ENCODE peak calls at places on chromosomes 11 and 22, in eight cellular contexts. One of them, this sample, is unnamed.

GRCh38 chr11:132024587-132025295 is 654.3 kb downstream of the NTM start:
- DNase-seq in HepG2: no peak
- DNase-seq in K562: no peak
- DNase-seq in HCT116: no peak
- DNase-seq in GM12878: peak
- DNase-seq in SK-N-SH: no peak
- DNase-seq in A549: no peak
- DNase-seq in H1: no peak
- DNase-seq in this sample: no peak

GRCh38 chr11:68164437-68164836 is 43.2 kb upstream of the CHKA start:
- DNase-seq in HCT116: no peak
- DNase-seq in H1: no peak
- DNase-seq in HepG2: no peak
- DNase-seq in SK-N-SH: no peak
- DNase-seq in K562: no peak
- DNase-seq in GM12878: no peak
- DNase-seq in A549: no peak
- DNase-seq in this sample: no peak

GRCh38 chr11:46049325-46049860 is 71.9 kb downstream of the PHF21A start:
- DNase-seq in HCT116: no peak
- DNase-seq in HepG2: no peak
- DNase-seq in A549: no peak
- DNase-seq in GM12878: no peak
- DNase-seq in K562: no peak
- DNase-seq in SK-N-SH: no peak
- DNase-seq in H1: no peak
- DNase-seq in this sample: no peak

GRCh38 chr11:45362636-45363035 is 76.5 kb upstream of the SYT13 start:
- DNase-seq in GM12878: no peak
- DNase-seq in HepG2: no peak
- DNase-seq in SK-N-SH: no peak
- DNase-seq in K562: no peak
- DNase-seq in H1: no peak
- DNase-seq in HCT116: no peak
- DNase-seq in A549: no peak
- DNase-seq in this sample: no peak

GRCh38 chr11:69869311-69869939 is 50.2 kb upstream of the FGF3 start:
- DNase-seq in GM12878: no peak
- DNase-seq in SK-N-SH: peak
- DNase-seq in K562: no peak
- DNase-seq in HCT116: no peak
- DNase-seq in A549: no peak
- DNase-seq in HepG2: no peak
- DNase-seq in H1: no peak
- DNase-seq in this sample: no peak

GRCh38 chr11:72696866-72697428 is 22.7 kb upstream of the PDE2A start:
- DNase-seq in A549: no peak
- DNase-seq in HepG2: no peak
- DNase-seq in SK-N-SH: no peak
- DNase-seq in H1: no peak
- DNase-seq in K562: peak
- DNase-seq in GM12878: no peak
- DNase-seq in HCT116: no peak
- DNase-seq in this sample: no peak

GRCh38 chr22:44493206-44493605 is 4.8 kb downstream of the RTL6 start:
- DNase-seq in H1: no peak
- DNase-seq in GM12878: no peak
- DNase-seq in HCT116: no peak
- DNase-seq in SK-N-SH: no peak
- DNase-seq in A549: no peak
- DNase-seq in K562: no peak
- DNase-seq in HepG2: no peak
- DNase-seq in this sample: no peak

GRCh38 chr22:35539910-35540599 is 576 bp upstream of the RASD2 start:
- DNase-seq in A549: no peak
- DNase-seq in GM12878: no peak
- DNase-seq in H1: no peak
- DNase-seq in K562: peak
- DNase-seq in HepG2: no peak
- DNase-seq in SK-N-SH: peak
- DNase-seq in HCT116: no peak
- DNase-seq in this sample: peak

GRCh38 chr22:49765091-49765771 is 62.4 kb downstream of the BRD1 start:
- DNase-seq in HepG2: no peak
- DNase-seq in K562: no peak
- DNase-seq in A549: no peak
- DNase-seq in SK-N-SH: peak
- DNase-seq in H1: no peak
- DNase-seq in HCT116: no peak
- DNase-seq in GM12878: no peak
- DNase-seq in this sample: no peak

GRCh38 chr11:102886999-102887398 is 12.2 kb upstream of the MMP12 start:
- DNase-seq in SK-N-SH: no peak
- DNase-seq in K562: no peak
- DNase-seq in GM12878: no peak
- DNase-seq in A549: no peak
- DNase-seq in HepG2: no peak
- DNase-seq in H1: no peak
- DNase-seq in HCT116: no peak
- DNase-seq in this sample: no peak

GRCh38 chr11:43458486-43458885 is 99.8 kb downstream of the TTC17 start:
- DNase-seq in HCT116: no peak
- DNase-seq in SK-N-SH: no peak
- DNase-seq in K562: no peak
- DNase-seq in GM12878: no peak
- DNase-seq in HepG2: no peak
- DNase-seq in A549: no peak
- DNase-seq in H1: no peak
- DNase-seq in this sample: no peak

GRCh38 chr11:87300640-87301381 is 263.1 kb downstream of the TMEM135 start:
- DNase-seq in K562: no peak
- DNase-seq in HCT116: no peak
- DNase-seq in GM12878: no peak
- DNase-seq in HepG2: no peak
- DNase-seq in SK-N-SH: no peak
- DNase-seq in H1: no peak
- DNase-seq in A549: peak
- DNase-seq in this sample: no peak

GRCh38 chr22:48254311-48254873 is 1491.9 kb downstream of the TBC1D22A start:
- DNase-seq in GM12878: no peak
- DNase-seq in HCT116: no peak
- DNase-seq in K562: no peak
- DNase-seq in HepG2: no peak
- DNase-seq in H1: no peak
- DNase-seq in SK-N-SH: no peak
- DNase-seq in A549: peak
- DNase-seq in this sample: no peak

GRCh38 chr11:65915101-65915820 is 3.6 kb downstream of the C11orf68 start:
- DNase-seq in A549: no peak
- DNase-seq in SK-N-SH: no peak
- DNase-seq in HepG2: no peak
- DNase-seq in K562: no peak
- DNase-seq in GM12878: no peak
- DNase-seq in H1: no peak
- DNase-seq in HCT116: no peak
- DNase-seq in this sample: peak

GRCh38 chr11:27390959-27391326 is 27.9 kb upstream of the CCDC34 start:
- DNase-seq in HepG2: no peak
- DNase-seq in K562: no peak
- DNase-seq in HCT116: no peak
- DNase-seq in A549: no peak
- DNase-seq in H1: no peak
- DNase-seq in SK-N-SH: no peak
- DNase-seq in GM12878: no peak
- DNase-seq in this sample: no peak

GRCh38 chr22:46007003-46007847 is 30.3 kb upstream of the WNT7B start:
- DNase-seq in GM12878: no peak
- DNase-seq in H1: no peak
- DNase-seq in A549: peak
- DNase-seq in K562: no peak
- DNase-seq in HCT116: peak
- DNase-seq in HepG2: no peak
- DNase-seq in SK-N-SH: peak
- DNase-seq in this sample: peak

GRCh38 chr22:46008836-46009596 is 32.1 kb upstream of the WNT7B start:
- DNase-seq in K562: no peak
- DNase-seq in HepG2: no peak
- DNase-seq in H1: no peak
- DNase-seq in A549: no peak
- DNase-seq in HCT116: no peak
- DNase-seq in GM12878: no peak
- DNase-seq in SK-N-SH: no peak
- DNase-seq in this sample: no peak

GRCh38 chr22:46009730-46010129 is 32.8 kb upstream of the WNT7B start:
- DNase-seq in GM12878: no peak
- DNase-seq in K562: no peak
- DNase-seq in HepG2: no peak
- DNase-seq in H1: no peak
- DNase-seq in A549: peak
- DNase-seq in HCT116: no peak
- DNase-seq in SK-N-SH: no peak
- DNase-seq in this sample: no peak

GRCh38 chr22:46007848-46008261 is 30.9 kb upstream of the WNT7B start:
- DNase-seq in SK-N-SH: peak
- DNase-seq in HCT116: no peak
- DNase-seq in HepG2: no peak
- DNase-seq in K562: no peak
- DNase-seq in GM12878: no peak
- DNase-seq in A549: no peak
- DNase-seq in H1: no peak
- DNase-seq in this sample: no peak

GRCh38 chr22:46008291-46008690 is 31.3 kb upstream of the WNT7B start:
- DNase-seq in A549: no peak
- DNase-seq in HepG2: no peak
- DNase-seq in GM12878: no peak
- DNase-seq in K562: no peak
- DNase-seq in H1: no peak
- DNase-seq in SK-N-SH: peak
- DNase-seq in HCT116: no peak
- DNase-seq in this sample: no peak
- H3K4me3 ChIP-seq in A549: no peak
- H3K4me3 ChIP-seq in HepG2: no peak
- H3K4me3 ChIP-seq in GM12878: no peak
- H3K4me3 ChIP-seq in K562: no peak
- H3K4me3 ChIP-seq in H1: no peak
- H3K4me3 ChIP-seq in SK-N-SH: no peak
- H3K4me3 ChIP-seq in HCT116: no peak
- H3K4me3 ChIP-seq in this sample: no peak

GRCh38 chr11:125049393-125049792 is 13.7 kb upstream of the SLC37A2 start:
- DNase-seq in SK-N-SH: no peak
- DNase-seq in GM12878: no peak
- DNase-seq in A549: no peak
- DNase-seq in H1: no peak
- DNase-seq in HCT116: no peak
- DNase-seq in K562: no peak
- DNase-seq in HepG2: no peak
- DNase-seq in this sample: no peak

GRCh38 chr11:125057370-125058060 is 5.6 kb upstream of the SLC37A2 start:
- DNase-seq in A549: no peak
- DNase-seq in SK-N-SH: no peak
- DNase-seq in K562: no peak
- DNase-seq in HepG2: no peak
- DNase-seq in HCT116: no peak
- DNase-seq in GM12878: no peak
- DNase-seq in H1: no peak
- DNase-seq in this sample: no peak

GRCh38 chr11:125053167-125053566 is 9.9 kb upstream of the SLC37A2 start:
- DNase-seq in A549: no peak
- DNase-seq in GM12878: no peak
- DNase-seq in H1: no peak
- DNase-seq in SK-N-SH: no peak
- DNase-seq in HCT116: no peak
- DNase-seq in K562: no peak
- DNase-seq in HepG2: no peak
- DNase-seq in this sample: no peak

GRCh38 chr11:125056931-125057330 is 6.2 kb upstream of the SLC37A2 start:
- DNase-seq in HepG2: no peak
- DNase-seq in A549: no peak
- DNase-seq in K562: no peak
- DNase-seq in GM12878: no peak
- DNase-seq in H1: no peak
- DNase-seq in SK-N-SH: no peak
- DNase-seq in HCT116: no peak
- DNase-seq in this sample: no peak

DNA sequence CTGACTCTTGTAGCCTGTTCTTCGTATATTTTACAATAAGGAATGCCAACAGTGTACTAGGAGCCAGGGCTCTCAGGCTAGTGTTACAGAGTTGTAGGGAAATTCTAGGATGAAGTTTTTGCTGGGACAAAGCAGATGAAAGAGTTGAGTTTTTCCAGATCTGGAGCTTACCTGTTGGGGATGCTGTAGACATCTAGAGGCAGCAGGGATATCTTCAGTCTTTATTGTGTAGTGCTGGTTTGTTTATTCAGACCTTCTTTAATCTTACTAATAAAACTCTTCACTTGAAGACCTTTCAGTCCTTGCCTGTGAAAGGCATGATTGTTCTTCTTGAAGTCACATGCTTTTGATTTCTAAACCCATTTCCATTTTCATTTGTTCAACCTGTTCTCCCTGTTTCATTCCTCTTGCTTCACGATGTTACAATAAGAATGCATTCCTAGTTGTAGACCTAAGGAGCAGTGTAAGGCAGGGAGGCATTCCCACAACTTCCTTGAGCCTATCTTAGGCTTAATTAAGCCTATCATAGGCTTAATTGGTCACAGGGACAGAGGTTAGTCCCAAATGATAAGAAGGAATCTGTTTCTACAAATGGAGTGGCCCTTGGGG is 7.9 kb upstream of the SLC37A2 start:
- DNase-seq in A549: no peak
- DNase-seq in GM12878: no peak
- DNase-seq in H1: no peak
- DNase-seq in SK-N-SH: no peak
- DNase-seq in HCT116: no peak
- DNase-seq in K562: no peak
- DNase-seq in HepG2: no peak
- DNase-seq in this sample: no peak
- TF ChIP-seq MAX in A549: no peak
- TF ChIP-seq MAX in GM12878: no peak
- TF ChIP-seq MAX in H1: no peak
- TF ChIP-seq MAX in SK-N-SH: no peak
- TF ChIP-seq MAX in HCT116: no peak
- TF ChIP-seq MAX in K562: no peak
- TF ChIP-seq MAX in HepG2: no peak
- TF ChIP-seq MAX in this sample: no peak

GRCh38 chr11:61008971-61009370 is 37.5 kb downstream of the CD6 start:
- DNase-seq in H1: no peak
- DNase-seq in HCT116: no peak
- DNase-seq in HepG2: no peak
- DNase-seq in SK-N-SH: no peak
- DNase-seq in K562: no peak
- DNase-seq in GM12878: no peak
- DNase-seq in A549: no peak
- DNase-seq in this sample: no peak
- H3K4me3 ChIP-seq in H1: no peak
- H3K4me3 ChIP-seq in HCT116: no peak
- H3K4me3 ChIP-seq in HepG2: no peak
- H3K4me3 ChIP-seq in SK-N-SH: no peak
- H3K4me3 ChIP-seq in K562: no peak
- H3K4me3 ChIP-seq in GM12878: no peak
- H3K4me3 ChIP-seq in A549: no peak
- H3K4me3 ChIP-seq in this sample: no peak

GRCh38 chr11:10490398-10491232 is 35.6 kb downstream of the AMPD3 start:
- DNase-seq in HCT116: peak
- DNase-seq in A549: peak
- DNase-seq in HepG2: peak
- DNase-seq in H1: no peak
- DNase-seq in GM12878: no peak
- DNase-seq in K562: peak
- DNase-seq in SK-N-SH: peak
- DNase-seq in this sample: peak
- TF ChIP-seq MAX in HCT116: peak
- TF ChIP-seq MAX in A549: peak
- TF ChIP-seq MAX in HepG2: no peak
- TF ChIP-seq MAX in H1: no peak
- TF ChIP-seq MAX in GM12878: no peak
- TF ChIP-seq MAX in K562: no peak
- TF ChIP-seq MAX in SK-N-SH: peak
- TF ChIP-seq MAX in this sample: no peak